ENCODE peak calls at places on chromosomes 1 and 21, in five cellular contexts. Z is GM12892, K is Peyer's patch, B is H54, U is adrenal gland. S is an unnamed sample.

GRCh38 chr1:110184414-110184813 is 25.7 kb upstream of the KCNC4 start:
- DNase-seq in Z (no peak), K (no peak), B (no peak), U (no peak), S (peak; percentile 52)

GRCh38 chr1:2103901-2104590 is 53.8 kb downstream of the PRKCZ start:
- DNase-seq in Z (no peak), K (no peak), B (no peak), U (no peak), S (no peak)

GRCh38 chr1:112466078-112466660 is 42.6 kb upstream of the WNT2B start:
- DNase-seq in Z (peak; percentile 53), K (peak; percentile 94), B (peak; percentile 77), U (peak; percentile 98), S (peak; percentile 93)

GRCh38 chr1:159960721-159961381 is 6.8 kb upstream of the SLAMF9 start:
- DNase-seq in Z (no peak), K (peak; percentile 87), B (peak; percentile 73), U (no peak), S (peak; percentile 48)

GRCh38 chr1:109161836-109162606 is 48.1 kb downstream of the ELAPOR1 start:
- DNase-seq in Z (no peak), K (no peak), B (peak; percentile 23), U (peak; percentile 69), S (peak; percentile 19)

GRCh38 chr1:168470821-168471473 is 72.8 kb downstream of the XCL2 start:
- DNase-seq in Z (no peak), K (no peak), B (peak; percentile 15), U (no peak), S (peak; percentile 31)

GRCh38 chr1:167191958-167192357 is 28.7 kb upstream of the POU2F1 start:
- DNase-seq in Z (no peak), K (no peak), B (no peak), U (no peak), S (no peak)

GRCh38 chr1:47175227-47175934 is 14.5 kb downstream of the PDZK1IP1 start:
- DNase-seq in Z (no peak), K (no peak), B (peak; percentile 51), U (peak; percentile 74), S (peak; percentile 68)

GRCh38 chr1:171998711-171999110 is 157.4 kb downstream of the DNM3 start:
- DNase-seq in Z (no peak), K (no peak), B (no peak), U (no peak), S (no peak)

GRCh38 chr1:92571578-92571977 is 84.9 kb upstream of the GFI1 start:
- DNase-seq in Z (no peak), K (no peak), B (no peak), U (no peak), S (no peak)

GRCh38 chr1:222529181-222529580 is 18.7 kb downstream of the HHIPL2 start:
- DNase-seq in Z (no peak), K (no peak), B (no peak), U (no peak), S (no peak)

GRCh38 chr1:29546496-29546895 is 310.2 kb downstream of the PTPRU start:
- DNase-seq in Z (no peak), K (peak; percentile 35), B (no peak), U (peak; percentile 13), S (no peak)

GRCh38 chr1:76443217-76443616 is 368.7 kb downstream of the ST6GALNAC3 start:
- DNase-seq in Z (no peak), K (no peak), B (no peak), U (no peak), S (no peak)

GRCh38 chr1:68429233-68429804 is 20.4 kb downstream of the RPE65 start:
- DNase-seq in Z (no peak), K (no peak), B (no peak), U (no peak), S (no peak)

GRCh38 chr1:71695820-71696219 is 586.5 kb downstream of the NEGR1 start:
- DNase-seq in Z (no peak), K (no peak), B (no peak), U (no peak), S (no peak)

GRCh38 chr1:207866471-207867135 is 44.3 kb downstream of the CD34 start:
- DNase-seq in Z (no peak), K (no peak), B (no peak), U (peak; percentile 95), S (peak; percentile 42)

GRCh38 chr21:39319814-39320332 is 6.4 kb upstream of the BRWD1 start:
- DNase-seq in Z (no peak), K (no peak), B (no peak), U (no peak), S (no peak)

GRCh38 chr1:6448749-6449631 is 17.0 kb downstream of the TNFRSF25 start:
- DNase-seq in Z (no peak), K (peak; percentile 73), B (no peak), U (no peak), S (no peak)

GRCh38 chr1:89351622-89352311 is 12.1 kb upstream of the GBP6 start:
- DNase-seq in Z (no peak), K (no peak), B (no peak), U (no peak), S (no peak)

GRCh38 chr1:178241057-178241456 is 147.2 kb downstream of the RASAL2 start:
- DNase-seq in Z (no peak), K (no peak), B (no peak), U (no peak), S (no peak)

GRCh38 chr1:200888349-200888838 is 6.3 kb upstream of the INAVA start:
- DNase-seq in Z (peak; percentile 83), K (peak; percentile 53), B (no peak), U (no peak), S (no peak)

GRCh38 chr1:156644640-156645039 is 2.7 kb downstream of the BCAN start:
- DNase-seq in Z (no peak), K (no peak), B (no peak), U (no peak), S (no peak)
- TF ChIP-seq POLR2A in Z (no peak), K (no peak), B (no peak), U (no peak), S (no peak)

GRCh38 chr1:94541175-94542087 is at the start of gene F3:
- DNase-seq in Z (peak; percentile 22), K (peak; percentile 96), B (peak; percentile 77), U (peak; percentile 96), S (peak; percentile 52)
- TF ChIP-seq POLR2A in Z (no peak), K (peak; percentile 75), B (peak; percentile 8), U (peak; percentile 95), S (no peak)

DNA sequence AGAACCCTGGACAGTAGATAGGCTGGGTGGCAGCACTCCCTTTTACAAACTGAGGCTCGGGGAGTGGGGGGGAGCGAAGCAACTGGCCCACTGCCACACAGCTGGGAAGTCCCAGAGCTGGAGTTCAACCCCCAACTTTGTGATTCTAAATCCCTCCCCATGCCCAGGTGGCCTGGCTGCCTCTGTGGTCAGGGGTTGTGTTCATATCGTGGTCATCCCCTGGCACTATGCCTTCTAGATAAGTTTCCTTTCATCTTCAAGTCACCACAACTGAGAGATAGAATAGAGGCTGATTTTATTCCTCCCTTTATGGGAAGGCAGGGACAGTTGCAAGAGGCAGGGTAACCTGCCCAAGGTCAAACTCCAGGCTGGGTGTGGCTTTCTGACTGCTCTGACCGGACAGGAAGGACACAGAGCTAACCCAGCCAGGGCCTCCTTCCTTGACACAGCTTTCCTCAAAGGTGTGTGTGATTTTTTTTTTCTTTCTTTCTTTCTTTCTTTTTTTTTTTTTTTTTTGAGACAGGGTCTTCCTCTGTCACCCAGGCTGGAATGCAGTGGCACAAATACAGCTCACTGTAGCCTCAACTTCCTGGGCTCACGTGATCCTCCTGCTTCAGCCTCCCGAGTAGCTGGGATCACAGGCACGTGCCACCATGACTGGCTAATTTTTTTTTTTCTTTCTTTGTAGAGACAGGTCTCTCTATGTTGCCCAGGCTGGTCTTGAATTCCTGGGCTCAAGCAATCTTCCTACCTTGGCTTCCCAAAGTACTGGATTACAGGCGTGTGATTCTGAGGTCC is 18.4 kb upstream of the TNFRSF1B start:
- DNase-seq in Z (no peak), K (peak; percentile 91), B (no peak), U (no peak), S (no peak)
- TF ChIP-seq POLR2A in Z (peak; percentile 37), K (no peak), B (no peak), U (no peak), S (no peak)

GRCh38 chr21:32727728-32728454 is at the start of gene SYNJ1:
- DNase-seq in Z (peak; percentile 90), K (peak; percentile 97), B (peak; percentile 96), U (peak; percentile 97), S (peak; percentile 95)
- TF ChIP-seq POLR2A in Z (peak; percentile 68), K (peak; percentile 75), B (peak; percentile 88), U (peak; percentile 93), S (peak; percentile 82)

GRCh38 chr1:212410231-212410825 is 4.4 kb downstream of the PACC1 start:
- DNase-seq in Z (no peak), K (peak; percentile 57), B (no peak), U (no peak), S (no peak)

GRCh38 chr1:212413902-212414327 is 771 bp downstream of the PACC1 start:
- DNase-seq in Z (no peak), K (no peak), B (no peak), U (no peak), S (no peak)

GRCh38 chr1:212414328-212415106 is at the start of gene PACC1:
- DNase-seq in Z (peak; percentile 95), K (peak; percentile 87), B (peak; percentile 96), U (peak; percentile 93), S (peak; percentile 93)

GRCh38 chr1:212415107-212415841 is 588 bp upstream of the PACC1 start:
- DNase-seq in Z (no peak), K (no peak), B (no peak), U (no peak), S (peak; percentile 29)

DNA sequence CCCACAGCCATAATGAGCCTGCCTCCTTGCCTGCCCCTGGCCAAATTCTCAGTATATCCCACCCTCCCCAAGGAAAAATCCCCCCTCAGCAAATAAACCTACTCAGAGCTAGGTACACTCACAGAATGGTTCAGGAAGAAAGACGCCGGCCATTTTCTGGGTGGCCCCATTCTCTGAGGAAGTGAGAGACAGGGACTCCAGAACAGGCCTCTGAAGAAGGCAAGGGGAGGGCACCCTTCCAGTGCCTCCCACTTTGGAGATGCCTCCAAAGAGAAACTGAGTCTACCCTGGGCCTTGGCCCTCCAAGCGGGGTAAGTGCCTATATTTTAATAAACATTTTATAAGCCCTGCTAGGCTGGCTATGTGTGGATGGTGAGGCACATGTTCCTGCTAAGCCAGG is 2.3 kb downstream of the PACC1 start:
- DNase-seq in Z (no peak), K (no peak), B (no peak), U (no peak), S (no peak)
- TF ChIP-seq POLR2A in Z (no peak), K (no peak), B (no peak), U (no peak), S (no peak)

DNA sequence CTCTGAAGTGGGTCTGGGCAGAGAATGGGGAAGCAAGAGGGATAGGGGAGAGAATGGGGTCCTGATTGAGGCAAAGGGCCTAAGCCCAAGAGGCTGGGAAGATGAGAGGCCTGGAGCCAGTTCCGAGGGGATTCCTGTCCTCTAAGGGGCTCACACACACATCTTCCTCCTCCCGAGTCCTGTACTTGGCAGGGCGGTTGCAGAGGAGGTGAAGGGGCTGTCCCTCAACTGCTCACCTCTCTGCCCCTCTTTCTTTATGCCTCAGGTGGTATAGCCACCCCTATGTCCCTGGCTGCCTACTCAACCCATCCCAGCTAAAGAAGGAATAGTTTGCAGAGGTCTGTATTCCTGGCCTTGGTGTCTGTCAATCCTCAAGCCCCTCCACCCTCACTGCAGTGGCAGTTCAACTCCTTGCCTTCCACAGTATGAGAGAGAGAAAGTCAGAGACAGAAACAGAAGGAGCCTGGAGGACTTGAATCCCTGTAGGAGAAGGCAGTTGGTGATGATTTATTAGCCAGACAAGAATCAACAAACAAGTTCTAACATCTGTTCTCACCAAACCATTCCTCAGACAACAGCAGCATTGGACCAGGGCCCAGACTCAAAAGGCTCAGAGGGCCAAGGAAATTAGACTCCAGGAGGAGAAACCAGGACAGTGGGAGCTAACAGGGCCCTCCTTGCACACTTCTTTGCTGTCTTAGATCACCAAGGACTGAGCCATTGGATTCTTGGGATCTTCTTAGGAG is 10.7 kb downstream of the SH2D2A start:
- DNase-seq in Z (no peak), K (no peak), B (no peak), U (peak; percentile 78), S (no peak)
- TF ChIP-seq POLR2A in Z (no peak), K (no peak), B (no peak), U (no peak), S (peak; percentile 30)

S was measured in erythroblast.